ENCODE peak calls at places on chromosome 4, in eight cellular contexts. P is transverse colon, Z is endothelial cell, V is GM12864, H is heart right ventricle, F is bronchial epithelial cell, W is cardiac muscle cell, J is RWPE1. E is an unnamed sample.

GRCh38 chr4:124530464-124531077 is 182.0 kb downstream of the ANKRD50 start:
- DNase-seq in P (no peak), F (peak; percentile 12), Z (no peak), J (no peak), V (no peak), W (no peak), H (no peak), E (no peak)

GRCh38 chr4:113952452-113953029 is 26.9 kb downstream of the ARSJ start:
- DNase-seq in H (peak; percentile 16), V (peak; percentile 13), P (no peak), J (peak; percentile 35), W (peak; percentile 69), F (peak; percentile 50), Z (peak; percentile 65), E (no peak)

GRCh38 chr4:86848136-86848535 is 1.0 kb downstream of the SLC10A6 start:
- DNase-seq in J (no peak), H (no peak), W (no peak), F (no peak), Z (no peak), V (no peak), P (no peak), E (no peak)

GRCh38 chr4:76341063-76341462 is 34.5 kb downstream of the STBD1 start:
- DNase-seq in V (no peak), H (no peak), P (no peak), F (peak; percentile 74), W (peak; percentile 78), Z (no peak), J (peak; percentile 45), E (no peak)

GRCh38 chr4:57040510-57040909 is 61.8 kb downstream of the POLR2B start:
- DNase-seq in W (no peak), P (no peak), F (no peak), J (no peak), V (no peak), Z (no peak), H (no peak), E (no peak)

GRCh38 chr4:71230613-71231012 is 108.2 kb upstream of the SLC4A4 start:
- DNase-seq in P (no peak), W (no peak), F (no peak), J (no peak), V (no peak), H (no peak), Z (no peak), E (no peak)

GRCh38 chr4:110617095-110617494 is 5.8 kb downstream of the PITX2 start:
- DNase-seq in W (no peak), H (no peak), V (no peak), J (no peak), F (no peak), P (no peak), Z (no peak), E (no peak)

GRCh38 chr4:69860007-69860406 is at the start of gene SULT1E1:
- DNase-seq in V (no peak), W (peak; percentile 91), P (no peak), H (no peak), F (peak; percentile 97), Z (no peak), J (peak; percentile 91), E (no peak)

GRCh38 chr4:34720563-34720962 is 1523.8 kb downstream of the ARAP2 start:
- DNase-seq in Z (no peak), V (no peak), W (peak; percentile 65), P (no peak), F (peak; percentile 53), H (no peak), J (peak; percentile 8), E (no peak)

GRCh38 chr4:99028187-99028586 is 32.7 kb downstream of the METAP1 start:
- DNase-seq in P (no peak), H (no peak), W (no peak), J (no peak), V (no peak), Z (no peak), F (peak; percentile 58), E (no peak)

GRCh38 chr4:41125558-41126311 is 88.6 kb downstream of the APBB2 start:
- DNase-seq in F (no peak), Z (no peak), J (no peak), H (no peak), V (no peak), W (no peak), P (no peak), E (no peak)

GRCh38 chr4:42074294-42074693 is 78.2 kb downstream of the BEND4 start:
- DNase-seq in J (no peak), W (no peak), Z (no peak), P (no peak), V (no peak), F (no peak), H (no peak), E (no peak)

GRCh38 chr4:168868044-168868855 is 141.8 kb downstream of the CBR4 start:
- DNase-seq in F (peak; percentile 88), J (peak; percentile 38), H (no peak), P (no peak), V (no peak), Z (no peak), W (peak; percentile 82), E (no peak)

GRCh38 chr4:25884040-25884788 is 21.4 kb upstream of the SEL1L3 start:
- DNase-seq in V (no peak), F (peak; percentile 90), P (no peak), H (no peak), J (no peak), W (peak; percentile 66), Z (no peak), E (no peak)

GRCh38 chr4:71210831-71211230 is 128.0 kb upstream of the SLC4A4 start:
- DNase-seq in J (no peak), Z (no peak), V (no peak), H (no peak), F (no peak), W (no peak), P (no peak), E (no peak)

GRCh38 chr4:47877204-47877603 is 37.2 kb downstream of the NFXL1 start:
- DNase-seq in V (no peak), W (peak; percentile 16), P (no peak), H (no peak), Z (no peak), F (no peak), J (no peak), E (no peak)

GRCh38 chr4:47913858-47914218 is 545 bp downstream of the NFXL1 start:
- DNase-seq in P (peak; percentile 50), H (peak; percentile 15), W (peak; percentile 8), Z (peak; percentile 49), J (peak; percentile 37), F (peak; percentile 38), V (no peak), E (peak; percentile 70)

GRCh38 chr4:146442801-146443200 is 78.9 kb downstream of the SLC10A7 start:
- DNase-seq in P (no peak), Z (no peak), J (peak; percentile 25), V (no peak), F (peak; percentile 75), H (no peak), W (peak; percentile 31), E (no peak)

GRCh38 chr4:26410385-26411293 is 79.6 kb downstream of the CCKAR start:
- DNase-seq in F (peak; percentile 52), V (peak; percentile 22), W (peak; percentile 73), Z (peak; percentile 55), P (no peak), H (peak; percentile 63), J (peak; percentile 36), E (no peak)

GRCh38 chr4:76752911-76753494 is 144.9 kb downstream of the SOWAHB start:
- DNase-seq in J (peak; percentile 77), Z (no peak), F (peak; percentile 93), V (no peak), W (peak; percentile 93), P (no peak), H (no peak), E (no peak)

GRCh38 chr4:87975466-87975865 is at the start of gene SPP1:
- DNase-seq in Z (peak; percentile 28), W (peak; percentile 9), P (no peak), F (no peak), V (no peak), J (no peak), H (no peak), E (no peak)

GRCh38 chr4:93467484-93468155 is 360.9 kb upstream of the ATOH1 start:
- DNase-seq in H (no peak), V (no peak), Z (no peak), F (peak; percentile 83), P (no peak), J (no peak), W (no peak), E (no peak)

DNA sequence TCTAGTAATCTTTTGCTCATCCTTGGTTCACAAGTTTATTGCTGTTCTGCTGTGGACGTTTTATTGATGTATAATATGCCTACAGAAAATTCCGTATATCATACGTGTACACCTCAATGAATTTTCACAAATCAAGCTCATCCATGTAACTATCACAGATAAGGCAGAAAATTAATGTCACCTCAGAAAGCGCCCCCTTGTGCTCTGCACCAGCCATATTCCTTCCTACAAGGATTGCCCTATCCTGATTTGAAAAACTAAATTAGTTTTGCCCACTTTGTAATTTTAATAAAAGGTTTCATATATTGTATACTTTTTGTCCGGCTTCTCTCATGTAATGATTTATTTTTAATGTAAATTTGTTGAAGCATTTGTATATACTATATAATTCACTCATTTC is 390.8 kb downstream of the ADGRL3 start:
- DNase-seq in P (no peak), W (no peak), V (no peak), F (peak; percentile 6), H (no peak), J (no peak), Z (peak; percentile 15), E (no peak)
- TF ChIP-seq CTCF in P (no peak), W (peak; percentile 24), V (no peak), F (no peak), H (peak; percentile 16), J (no peak), Z (peak; percentile 35), E (no peak)

GRCh38 chr4:184100297-184100885 is 117.3 kb downstream of the ENPP6 start:
- DNase-seq in H (peak; percentile 11), V (no peak), Z (peak; percentile 66), P (peak; percentile 31), J (peak; percentile 50), W (peak; percentile 38), F (peak; percentile 3), E (no peak)
- TF ChIP-seq CTCF in H (peak; percentile 68), V (peak; percentile 85), Z (no peak), P (peak; percentile 43), J (peak; percentile 67), W (peak; percentile 73), F (peak; percentile 80), E (peak; percentile 77)

DNA sequence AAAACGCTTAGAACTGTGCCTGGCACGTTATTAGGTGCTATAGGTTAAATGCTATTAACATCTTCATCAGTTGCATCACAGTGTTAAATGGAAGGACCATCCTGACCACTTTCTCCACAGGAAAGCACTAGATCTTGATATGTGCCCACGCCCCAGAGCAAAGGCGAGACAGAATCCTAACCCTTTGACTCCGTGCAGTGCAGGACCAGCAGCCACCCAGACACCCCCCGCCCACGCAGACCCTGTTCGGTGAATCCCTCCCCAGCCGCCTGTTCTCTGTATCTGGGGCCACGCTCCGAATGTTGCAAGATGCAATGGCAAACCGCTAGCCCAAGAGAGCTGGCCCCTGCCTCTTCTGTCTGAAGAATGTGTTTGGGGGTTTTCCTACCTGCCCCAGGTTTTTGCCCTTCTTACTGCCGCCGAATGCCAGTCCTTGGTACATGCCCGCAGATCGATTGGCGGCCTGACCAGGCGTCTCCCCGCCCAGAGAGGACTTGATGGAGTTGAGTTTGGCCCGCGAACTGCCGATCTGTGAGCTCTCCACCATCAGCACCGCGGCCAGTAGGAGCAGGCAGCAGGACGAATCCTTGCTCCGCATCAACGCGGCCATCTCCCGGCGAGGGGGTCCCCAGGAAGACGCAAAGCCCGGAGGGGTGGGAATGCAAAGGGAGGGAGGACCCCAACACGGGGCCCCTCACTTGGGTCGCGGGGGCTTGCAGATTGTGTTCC is 967 bp downstream of the DKK2 start:
- DNase-seq in J (peak; percentile 1), P (peak; percentile 6), W (peak; percentile 29), H (no peak), V (no peak), F (no peak), Z (peak; percentile 51), E (peak; percentile 72)
- TF ChIP-seq CTCF in J (no peak), P (no peak), W (no peak), H (no peak), V (no peak), F (no peak), Z (no peak), E (no peak)

GRCh38 chr4:143287571-143287923 is 49.1 kb upstream of the GAB1 start:
- DNase-seq in H (no peak), Z (no peak), J (no peak), V (no peak), W (no peak), P (no peak), F (no peak), E (no peak)
- TF ChIP-seq CTCF in H (no peak), Z (no peak), J (no peak), V (no peak), W (no peak), P (no peak), F (no peak), E (no peak)